ENCODE peak calls at places on chromosomes 5 and 9, in five cellular contexts. One of them, this sample, is unnamed.

GRCh38 chr9:22031664-22032411 is 22.7 kb upstream of the CDKN2B start:
- ATAC-seq in activated naive CD8-positive, alpha-beta T cell treated with anti-CD3 and anti-CD28 coated beads, Interleukin-2, amount 10 ng/mL, durations not matched to agents 7 days and 5 days: no peak
- ATAC-seq in PC-3: no peak
- ATAC-seq in gastroesophageal sphincter: no peak
- ATAC-seq in central memory CD8-positive, alpha-beta T cell: no peak
- ATAC-seq in this sample: peak; percentile 36

GRCh38 chr9:133067813-133068212 is 6.0 kb downstream of the CEL start:
- ATAC-seq in activated naive CD8-positive, alpha-beta T cell treated with anti-CD3 and anti-CD28 coated beads, Interleukin-2, amount 10 ng/mL, durations not matched to agents 7 days and 5 days: no peak
- ATAC-seq in PC-3: no peak
- ATAC-seq in gastroesophageal sphincter: no peak
- ATAC-seq in central memory CD8-positive, alpha-beta T cell: no peak
- ATAC-seq in this sample: no peak

GRCh38 chr5:112549127-112549526 is 130.1 kb upstream of the EPB41L4A start:
- ATAC-seq in activated naive CD8-positive, alpha-beta T cell treated with anti-CD3 and anti-CD28 coated beads, Interleukin-2, amount 10 ng/mL, durations not matched to agents 7 days and 5 days: no peak
- ATAC-seq in PC-3: no peak
- ATAC-seq in gastroesophageal sphincter: no peak
- ATAC-seq in central memory CD8-positive, alpha-beta T cell: no peak
- ATAC-seq in this sample: peak; percentile 51

GRCh38 chr5:14824490-14824889 is 47.1 kb downstream of the ANKH start:
- ATAC-seq in activated naive CD8-positive, alpha-beta T cell treated with anti-CD3 and anti-CD28 coated beads, Interleukin-2, amount 10 ng/mL, durations not matched to agents 7 days and 5 days: no peak
- ATAC-seq in PC-3: no peak
- ATAC-seq in gastroesophageal sphincter: no peak
- ATAC-seq in central memory CD8-positive, alpha-beta T cell: no peak
- ATAC-seq in this sample: no peak

GRCh38 chr5:30620481-30621085 is 572.9 kb upstream of the CDH6 start:
- ATAC-seq in activated naive CD8-positive, alpha-beta T cell treated with anti-CD3 and anti-CD28 coated beads, Interleukin-2, amount 10 ng/mL, durations not matched to agents 7 days and 5 days: no peak
- ATAC-seq in PC-3: no peak
- ATAC-seq in gastroesophageal sphincter: no peak
- ATAC-seq in central memory CD8-positive, alpha-beta T cell: no peak
- ATAC-seq in this sample: no peak

GRCh38 chr5:174243904-174244303 is 198.4 kb downstream of the NSG2 start:
- ATAC-seq in activated naive CD8-positive, alpha-beta T cell treated with anti-CD3 and anti-CD28 coated beads, Interleukin-2, amount 10 ng/mL, durations not matched to agents 7 days and 5 days: no peak
- ATAC-seq in PC-3: no peak
- ATAC-seq in gastroesophageal sphincter: no peak
- ATAC-seq in central memory CD8-positive, alpha-beta T cell: no peak
- ATAC-seq in this sample: no peak

GRCh38 chr9:2023532-2023931 is 8.4 kb downstream of the SMARCA2 start:
- ATAC-seq in activated naive CD8-positive, alpha-beta T cell treated with anti-CD3 and anti-CD28 coated beads, Interleukin-2, amount 10 ng/mL, durations not matched to agents 7 days and 5 days: peak; percentile 10
- ATAC-seq in PC-3: no peak
- ATAC-seq in gastroesophageal sphincter: no peak
- ATAC-seq in central memory CD8-positive, alpha-beta T cell: no peak
- ATAC-seq in this sample: peak; percentile 43

GRCh38 chr5:170619869-170620268 is 116.0 kb downstream of the KCNIP1 start:
- ATAC-seq in activated naive CD8-positive, alpha-beta T cell treated with anti-CD3 and anti-CD28 coated beads, Interleukin-2, amount 10 ng/mL, durations not matched to agents 7 days and 5 days: no peak
- ATAC-seq in PC-3: no peak
- ATAC-seq in gastroesophageal sphincter: no peak
- ATAC-seq in central memory CD8-positive, alpha-beta T cell: no peak
- ATAC-seq in this sample: no peak

GRCh38 chr9:109627042-109627441 is 128.9 kb upstream of the PTPN3 start:
- ATAC-seq in activated naive CD8-positive, alpha-beta T cell treated with anti-CD3 and anti-CD28 coated beads, Interleukin-2, amount 10 ng/mL, durations not matched to agents 7 days and 5 days: no peak
- ATAC-seq in PC-3: no peak
- ATAC-seq in gastroesophageal sphincter: no peak
- ATAC-seq in central memory CD8-positive, alpha-beta T cell: no peak
- ATAC-seq in this sample: no peak

GRCh38 chr9:124357591-124358361 is 57.5 kb downstream of the PSMB7 start:
- ATAC-seq in activated naive CD8-positive, alpha-beta T cell treated with anti-CD3 and anti-CD28 coated beads, Interleukin-2, amount 10 ng/mL, durations not matched to agents 7 days and 5 days: no peak
- ATAC-seq in PC-3: no peak
- ATAC-seq in gastroesophageal sphincter: no peak
- ATAC-seq in central memory CD8-positive, alpha-beta T cell: no peak
- ATAC-seq in this sample: no peak

GRCh38 chr9:87512321-87512720 is 14.7 kb downstream of the DAPK1 start:
- ATAC-seq in activated naive CD8-positive, alpha-beta T cell treated with anti-CD3 and anti-CD28 coated beads, Interleukin-2, amount 10 ng/mL, durations not matched to agents 7 days and 5 days: no peak
- ATAC-seq in PC-3: no peak
- ATAC-seq in gastroesophageal sphincter: no peak
- ATAC-seq in central memory CD8-positive, alpha-beta T cell: no peak
- ATAC-seq in this sample: no peak

GRCh38 chr5:134432677-134433359 is 21.1 kb upstream of the CDKN2AIPNL start:
- ATAC-seq in activated naive CD8-positive, alpha-beta T cell treated with anti-CD3 and anti-CD28 coated beads, Interleukin-2, amount 10 ng/mL, durations not matched to agents 7 days and 5 days: no peak
- ATAC-seq in PC-3: no peak
- ATAC-seq in gastroesophageal sphincter: no peak
- ATAC-seq in central memory CD8-positive, alpha-beta T cell: no peak
- ATAC-seq in this sample: no peak

GRCh38 chr5:31774779-31775178 is 135.8 kb downstream of the PDZD2 start:
- ATAC-seq in activated naive CD8-positive, alpha-beta T cell treated with anti-CD3 and anti-CD28 coated beads, Interleukin-2, amount 10 ng/mL, durations not matched to agents 7 days and 5 days: no peak
- ATAC-seq in PC-3: no peak
- ATAC-seq in gastroesophageal sphincter: peak; percentile 32
- ATAC-seq in central memory CD8-positive, alpha-beta T cell: no peak
- ATAC-seq in this sample: no peak

GRCh38 chr9:76155361-76155760 is 238.9 kb downstream of the RFK start:
- ATAC-seq in activated naive CD8-positive, alpha-beta T cell treated with anti-CD3 and anti-CD28 coated beads, Interleukin-2, amount 10 ng/mL, durations not matched to agents 7 days and 5 days: no peak
- ATAC-seq in PC-3: no peak
- ATAC-seq in gastroesophageal sphincter: no peak
- ATAC-seq in central memory CD8-positive, alpha-beta T cell: no peak
- ATAC-seq in this sample: no peak

This sample was measured in stimulated activated memory B cell treated with anti-CD40 and anti-IgM and Interleukin-4, amounts not matched to agents 10 μg/mL and 1 μg/mL and 100 μg/mL, for 72 hours.